ENCODE peak calls at places on chromosomes 3 and 15, in seven cellular contexts. W is spleen, R is cardiac muscle cell, Y is WERI-Rb-1, Q is heart left ventricle, V is PC-3, I is BJ. A is an unnamed sample.

GRCh38 chr3:197428117-197428761 is 127.5 kb downstream of the BDH1 start:
- DNase-seq in R (peak; percentile 52), I (peak; percentile 31), W (no peak), V (peak; percentile 57), Y (peak; percentile 68), Q (peak; percentile 67), A (peak; percentile 15)

GRCh38 chr15:73120269-73120668 is 68.0 kb downstream of the NEO1 start:
- DNase-seq in V (no peak), W (no peak), Q (no peak), Y (no peak), R (no peak), I (no peak), A (no peak)

GRCh38 chr15:75178171-75178937 is 23.3 kb upstream of the C15orf39 start:
- DNase-seq in Q (peak; percentile 58), W (peak; percentile 85), I (no peak), Y (no peak), V (no peak), R (no peak), A (no peak)

GRCh38 chr3:74271541-74271940 is 342.9 kb downstream of the CNTN3 start:
- DNase-seq in W (no peak), V (no peak), Y (no peak), I (no peak), Q (no peak), R (no peak), A (no peak)

GRCh38 chr15:31399544-31400171 is 73.0 kb downstream of the KLF13 start:
- DNase-seq in Q (no peak), R (peak; percentile 43), Y (no peak), I (no peak), V (no peak), W (no peak), A (no peak)

GRCh38 chr3:127673191-127674098 is 693 bp downstream of the ABTB1 start:
- DNase-seq in I (no peak), V (peak; percentile 19), Y (peak; percentile 58), W (peak; percentile 95), Q (peak; percentile 71), R (peak; percentile 72), A (no peak)

GRCh38 chr3:169173231-169173630 is 490.3 kb downstream of the MECOM start:
- DNase-seq in V (peak; percentile 96), Y (no peak), I (no peak), W (no peak), R (peak; percentile 33), Q (no peak), A (no peak)

GRCh38 chr3:9778518-9779129 is 8.9 kb upstream of the CAMK1 start:
- DNase-seq in W (peak; percentile 44), Y (no peak), Q (no peak), I (no peak), V (no peak), R (no peak), A (no peak)

GRCh38 chr3:128319107-128319506 is 147.6 kb downstream of the DNAJB8 start:
- DNase-seq in R (no peak), V (no peak), Y (peak; percentile 59), Q (no peak), W (no peak), I (no peak), A (no peak)

GRCh38 chr3:180102604-180103003 is 65.9 kb upstream of the PEX5L start:
- DNase-seq in Y (no peak), Q (no peak), I (no peak), R (no peak), W (no peak), V (no peak), A (no peak)

GRCh38 chr3:180102134-180102533 is 65.4 kb upstream of the PEX5L start:
- DNase-seq in Y (no peak), Q (no peak), V (no peak), I (no peak), R (no peak), W (no peak), A (no peak)
- H3K27me3 ChIP-seq in Y (no peaks in the 10 kb centered on the region), Q (no peaks in the 10 kb centered on the region), V (no peaks in the 10 kb centered on the region), I (no peaks in the 10 kb centered on the region), R (no peaks in the 10 kb centered on the region), W (no peaks in the 10 kb centered on the region), A (no peaks in the 10 kb centered on the region)

GRCh38 chr15:92899910-92900711 is at the start of gene CHD2:
- DNase-seq in R (peak; percentile 87), W (peak; percentile 87), I (no peak), Q (no peak), V (peak; percentile 86), Y (peak; percentile 71), A (peak; percentile 88)

GRCh38 chr15:92900712-92901052 is 558 bp downstream of the CHD2 start:
- DNase-seq in Q (no peak), W (no peak), V (no peak), Y (no peak), R (no peak), I (no peak), A (no peak)

GRCh38 chr15:92896543-92896942 is 3.6 kb upstream of the CHD2 start:
- DNase-seq in V (no peak), Q (no peak), R (no peak), I (no peak), Y (no peak), W (no peak), A (no peak)

GRCh38 chr15:92898988-92899909 is 875 bp upstream of the CHD2 start:
- DNase-seq in V (peak; percentile 35), Y (no peak), Q (no peak), R (no peak), W (no peak), I (no peak), A (no peak)

DNA sequence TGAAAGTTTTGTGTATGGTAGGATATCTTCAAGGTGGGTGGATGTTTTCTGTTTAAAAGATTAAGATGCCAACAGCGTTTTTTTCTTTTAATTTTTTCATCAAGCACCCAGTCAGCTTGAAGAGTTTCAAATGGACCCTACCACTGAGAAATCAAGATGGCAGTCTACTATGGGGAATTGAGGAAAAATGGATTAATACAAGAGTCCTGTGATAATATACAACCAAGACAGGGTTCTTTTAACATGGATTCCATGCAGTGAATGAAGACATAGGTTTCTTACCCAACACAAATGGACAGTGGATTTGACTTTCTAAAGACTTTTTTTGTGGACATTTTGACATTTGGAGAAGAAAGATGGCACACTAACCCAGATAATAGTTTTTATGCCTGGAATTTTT is 2.5 kb upstream of the CHD2 start:
- DNase-seq in W (no peak), Y (no peak), Q (no peak), V (no peak), I (no peak), R (no peak), A (no peak)
- H3K36me3 ChIP-seq in W (peaks cover 72% of the 10 kb centered on the region), Y (peaks cover 62% of the 10 kb centered on the region), Q (peaks cover 64% of the 10 kb centered on the region), V (peaks cover 69% of the 10 kb centered on the region), I (peaks cover 5% of the 10 kb centered on the region), R (peaks cover 53% of the 10 kb centered on the region), A (peaks cover 10% of the 10 kb centered on the region)

GRCh38 chr15:77630956-77631789 is 1.5 kb downstream of the LINGO1 start:
- DNase-seq in Q (no peak), W (no peak), I (no peak), R (no peak), V (no peak), Y (peak; percentile 50), A (no peak)
- H3K27me3 ChIP-seq in Q (peaks cover 54% of the 10 kb centered on the region), W (peaks cover 8% of the 10 kb centered on the region), I (peaks cover 33% of the 10 kb centered on the region), R (peaks cover 5% of the 10 kb centered on the region), V (peaks cover 23% of the 10 kb centered on the region), Y (no peaks in the 10 kb centered on the region), A (peaks cover 2% of the 10 kb centered on the region)

GRCh38 chr3:187049462-187050101 is 89.7 kb downstream of the RPL39L start:
- DNase-seq in Q (no peak), I (no peak), W (no peak), Y (no peak), R (no peak), V (no peak), A (no peak)

GRCh38 chr3:187051724-187052364 is 87.5 kb downstream of the RPL39L start:
- DNase-seq in V (no peak), I (no peak), Y (no peak), R (no peak), Q (no peak), W (no peak), A (no peak)

GRCh38 chr3:187046033-187046432 is 93.3 kb downstream of the RPL39L start:
- DNase-seq in V (no peak), R (no peak), Q (no peak), Y (no peak), I (no peak), W (no peak), A (no peak)

DNA sequence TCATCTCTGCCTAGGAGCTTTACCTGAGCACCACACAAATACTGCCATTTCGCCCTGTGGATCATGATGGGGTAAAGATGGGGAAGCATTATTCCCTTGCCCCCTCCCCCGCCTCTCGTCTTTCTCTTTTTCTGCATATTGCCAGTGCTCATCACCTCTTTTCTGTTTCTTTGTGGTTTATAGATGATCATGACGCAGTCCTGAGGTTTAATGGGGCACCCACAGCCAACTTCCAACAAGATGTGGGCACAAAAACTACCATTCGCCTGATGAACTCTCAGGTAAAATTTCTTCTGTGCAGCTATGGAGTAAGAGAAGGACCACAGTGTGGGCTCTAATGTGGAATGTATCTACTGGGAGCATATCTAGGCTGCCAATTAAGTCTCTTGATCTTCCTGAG is 88.2 kb downstream of the RPL39L start:
- DNase-seq in I (no peak), Q (no peak), V (no peak), R (no peak), Y (no peak), W (no peak), A (no peak)
- H3K36me3 ChIP-seq in I (no peaks in the 10 kb centered on the region), Q (peaks cover 30% of the 10 kb centered on the region), V (no peaks in the 10 kb centered on the region), R (peaks cover 15% of the 10 kb centered on the region), Y (peaks cover 11% of the 10 kb centered on the region), W (peaks cover 89% of the 10 kb centered on the region), A (peaks cover 27% of the 10 kb centered on the region)

GRCh38 chr3:115899050-115899449 is 275.7 kb downstream of the GAP43 start:
- DNase-seq in V (no peak), W (no peak), Y (no peak), I (no peak), R (no peak), Q (no peak), A (no peak)

GRCh38 chr3:115905871-115906270 is 282.6 kb downstream of the GAP43 start:
- DNase-seq in Q (no peak), I (no peak), Y (no peak), R (no peak), W (no peak), V (no peak), A (no peak)

GRCh38 chr3:115899535-115899934 is 276.2 kb downstream of the GAP43 start:
- DNase-seq in R (no peak), I (no peak), Y (no peak), W (no peak), V (no peak), Q (no peak), A (no peak)

GRCh38 chr3:115903843-115904242 is 280.5 kb downstream of the GAP43 start:
- DNase-seq in V (peak; percentile 48), Q (no peak), W (no peak), I (no peak), R (no peak), Y (no peak), A (no peak)

GRCh38 chr3:115901008-115901407 is 277.7 kb downstream of the GAP43 start:
- DNase-seq in R (no peak), V (no peak), I (no peak), W (no peak), Q (no peak), Y (no peak), A (no peak)
- H3K27me3 ChIP-seq in R (no peaks in the 10 kb centered on the region), V (no peaks in the 10 kb centered on the region), I (no peaks in the 10 kb centered on the region), W (no peaks in the 10 kb centered on the region), Q (no peaks in the 10 kb centered on the region), Y (no peaks in the 10 kb centered on the region), A (no peaks in the 10 kb centered on the region)

A was measured in GM06990.